ENCODE peak calls at places on chromosomes 3 and 15, in four cellular contexts. T is HepG2, A is heart right ventricle, P is endodermal cell. Q is an unnamed sample.

GRCh38 chr3:118548434-118548833 is 486.2 kb downstream of the IGSF11 start:
- DNase-seq in T (peak), P (no peak), A (no peak), Q (no peak)

GRCh38 chr3:143951351-143951971 is 20.2 kb upstream of the DIPK2A start:
- DNase-seq in T (peak), P (peak), A (no peak), Q (peak)

GRCh38 chr15:65249641-65250040 is 37.0 kb downstream of the PARP16 start:
- DNase-seq in A (no peak), P (no peak), T (no peak), Q (no peak)

GRCh38 chr3:23696842-23697241 is 108.9 kb upstream of the UBE2E1 start:
- DNase-seq in A (no peak), P (no peak), T (no peak), Q (peak)

GRCh38 chr3:25056-25455 is 171.5 kb upstream of the CHL1 start:
- DNase-seq in T (no peak), A (no peak), P (no peak), Q (no peak)

GRCh38 chr15:75058127-75058905 is 34.9 kb downstream of the PPCDC start:
- DNase-seq in P (peak), A (no peak), T (peak), Q (no peak)

GRCh38 chr15:76998661-76999285 is 3.8 kb downstream of the PSTPIP1 start:
- DNase-seq in A (no peak), T (no peak), P (no peak), Q (no peak)

GRCh38 chr3:158295771-158296170 is 185.9 kb downstream of the RSRC1 start:
- DNase-seq in T (no peak), A (no peak), P (no peak), Q (no peak)

GRCh38 chr3:187020376-187020775 is 90.0 kb downstream of the ST6GAL1 start:
- DNase-seq in P (no peak), A (no peak), T (no peak), Q (no peak)

GRCh38 chr3:141202682-141203081 is 28.9 kb upstream of the PXYLP1 start:
- DNase-seq in A (no peak), T (no peak), P (no peak), Q (no peak)

GRCh38 chr15:48638966-48639365 is 6.5 kb downstream of the FBN1 start:
- DNase-seq in A (no peak), T (no peak), P (no peak), Q (no peak)

GRCh38 chr15:65870889-65871533 is 1.7 kb downstream of the RAB11A start:
- DNase-seq in T (peak), A (no peak), P (no peak), Q (peak)

GRCh38 chr15:79994651-79995050 is 23.7 kb upstream of the BCL2A1 start:
- DNase-seq in T (no peak), A (no peak), P (no peak), Q (no peak)

GRCh38 chr3:10419637-10420232 is 85.7 kb downstream of the ATP2B2 start:
- DNase-seq in A (no peak), P (no peak), T (no peak), Q (no peak)

GRCh38 chr3:25001041-25001591 is 426.9 kb upstream of the RARB start:
- DNase-seq in A (no peak), T (no peak), P (no peak), Q (peak)

GRCh38 chr3:16136042-16136441 is 38.4 kb upstream of the GALNT15 start:
- DNase-seq in A (no peak), T (no peak), P (no peak), Q (no peak)

GRCh38 chr15:41018534-41018933 is 65.3 kb downstream of the CHAC1 start:
- DNase-seq in T (no peak), A (peak), P (no peak), Q (no peak)

GRCh38 chr3:111585214-111585613 is 9.9 kb downstream of the ZBED2 start:
- DNase-seq in A (no peak), P (no peak), T (peak), Q (no peak)

GRCh38 chr3:174951498-174951897 is 92.4 kb downstream of the NAALADL2 start:
- DNase-seq in P (no peak), A (no peak), T (no peak), Q (no peak)

GRCh38 chr3:48684480-48685143 is 1.1 kb downstream of the NCKIPSD start:
- DNase-seq in T (no peak), A (peak), P (no peak), Q (peak)

GRCh38 chr3:65078748-65079147 is 390.9 kb upstream of the ADAMTS9 start:
- DNase-seq in P (no peak), T (no peak), A (no peak), Q (no peak)

GRCh38 chr15:63597033-63597790 is at the start of gene FBXL22:
- DNase-seq in P (peak), A (peak), T (no peak), Q (peak)

GRCh38 chr3:181709537-181710279 is 2.0 kb upstream of the SOX2 start:
- DNase-seq in P (peak), T (peak), A (peak), Q (peak)

GRCh38 chr3:197613187-197613586 is 57.4 kb upstream of the BDH1 start:
- DNase-seq in P (no peak), T (no peak), A (no peak), Q (no peak)

GRCh38 chr15:39596358-39597051 is 15.6 kb downstream of the THBS1 start:
- DNase-seq in A (no peak), P (no peak), T (no peak), Q (no peak)

GRCh38 chr3:56923546-56924224 is 121.9 kb upstream of the ARHGEF3 start:
- DNase-seq in P (peak), A (peak), T (no peak), Q (no peak)

GRCh38 chr3:46700772-46701171 is 420 bp upstream of the TMIE start:
- DNase-seq in P (no peak), T (no peak), A (no peak), Q (no peak)

GRCh38 chr3:53525765-53526761 is 31.7 kb downstream of the CACNA1D start:
- DNase-seq in P (no peak), A (no peak), T (no peak), Q (no peak)

GRCh38 chr3:47841786-47842349 is 38.9 kb downstream of the DHX30 start:
- DNase-seq in T (no peak), A (no peak), P (no peak), Q (no peak)

GRCh38 chr3:126025862-126026261 is 56.9 kb downstream of the ROPN1B start:
- DNase-seq in A (no peak), T (no peak), P (no peak), Q (no peak)

GRCh38 chr3:40663296-40663695 is 138.5 kb downstream of the ZNF621 start:
- DNase-seq in T (no peak), A (no peak), P (no peak), Q (peak)

GRCh38 chr15:96767703-96768434 is 437.4 kb downstream of the NR2F2 start:
- DNase-seq in P (no peak), T (no peak), A (no peak), Q (no peak)

GRCh38 chr3:38366082-38366481 is 19.5 kb downstream of the XYLB start:
- DNase-seq in P (no peak), T (no peak), A (no peak), Q (no peak)

GRCh38 chr3:99246010-99246654 is 344.6 kb upstream of the DCBLD2 start:
- DNase-seq in P (no peak), A (no peak), T (no peak), Q (no peak)

GRCh38 chr3:128714887-128715496 is 11.0 kb upstream of the RAB7A start:
- DNase-seq in T (no peak), P (no peak), A (no peak), Q (no peak)

GRCh38 chr3:87997298-87997697 is 61.5 kb downstream of the CGGBP1 start:
- DNase-seq in T (no peak), A (no peak), P (no peak), Q (no peak)

GRCh38 chr3:31960793-31961431 is 20.1 kb downstream of the OSBPL10 start:
- DNase-seq in A (no peak), P (peak), T (peak), Q (no peak)

Q was measured in NCI-H82.